ENCODE peak calls at places on chromosomes 7 and 10, in four cellular contexts. U, L, A and F are unnamed samples.
A peak's percentile ranks its signal among the peaks of the same experiment; 100 is the strongest.

GRCh38 chr10:61262486-61263261 is 190.5 kb downstream of the TMEM26 start:
- ATAC-seq in U (no peak), L (no peak), A (no peak), F (no peak)

GRCh38 chr7:102434039-102434481 is 685 bp downstream of the ORAI2 start:
- ATAC-seq in A (peak; percentile 3), U (peak; percentile 22), L (no peak), F (no peak)

GRCh38 chr10:89360153-89360552 is 17.7 kb upstream of the IFIT1B start:
- ATAC-seq in A (no peak), L (no peak), U (no peak), F (no peak)

GRCh38 chr10:83764681-83765080 is 374.6 kb upstream of the GHITM start:
- ATAC-seq in U (no peak), L (no peak), A (no peak), F (no peak)

GRCh38 chr10:44911951-44912350 is 814 bp downstream of the TMEM72 start:
- ATAC-seq in U (no peak), A (no peak), L (no peak), F (no peak)

GRCh38 chr10:3339531-3339950 is 167.0 kb upstream of the PITRM1 start:
- ATAC-seq in L (no peak), A (no peak), U (no peak), F (no peak)

GRCh38 chr10:36629476-36629875 is 495.9 kb upstream of the ANKRD30A start:
- ATAC-seq in A (no peak), L (no peak), U (no peak), F (no peak)

GRCh38 chr10:35328404-35329037 is 7.8 kb upstream of the CCNY start:
- ATAC-seq in A (no peak), U (peak; percentile 78), L (no peak), F (no peak)

GRCh38 chr7:30770936-30771858 is at the start of gene MINDY4:
- ATAC-seq in A (peak; percentile 97), U (peak; percentile 87), L (peak; percentile 85), F (peak; percentile 96)

GRCh38 chr7:151152935-151153513 is 14.5 kb downstream of the GBX1 start:
- ATAC-seq in L (no peak), U (no peak), A (no peak), F (no peak)

GRCh38 chr10:14826430-14826829 is 11.4 kb downstream of the CDNF start:
- ATAC-seq in A (no peak), L (no peak), U (no peak), F (no peak)

GRCh38 chr10:11846542-11846941 is 23.4 kb downstream of the PROSER2 start:
- ATAC-seq in A (no peak), L (no peak), U (no peak), F (no peak)

GRCh38 chr10:58857251-58857650 is 319.2 kb upstream of the PHYHIPL start:
- ATAC-seq in A (no peak), L (no peak), U (no peak), F (no peak)

GRCh38 chr7:121624922-121625321 is 228.8 kb upstream of the FAM3C start:
- ATAC-seq in L (no peak), A (peak; percentile 55), U (no peak), F (no peak)

GRCh38 chr7:18004372-18004771 is 23.3 kb downstream of the PRPS1L1 start:
- ATAC-seq in U (no peak), A (no peak), L (no peak), F (no peak)

GRCh38 chr10:44935201-44935960 is 24.2 kb upstream of the RASSF4 start:
- ATAC-seq in U (no peak), A (peak; percentile 74), L (peak; percentile 43), F (peak; percentile 46)

GRCh38 chr7:32869716-32870115 is 21.8 kb downstream of the KBTBD2 start:
- ATAC-seq in U (peak; percentile 50), A (no peak), L (no peak), F (no peak)

GRCh38 chr10:90813592-90814365 is 44.1 kb downstream of the HTR7 start:
- ATAC-seq in U (no peak), A (no peak), L (no peak), F (no peak)

GRCh38 chr7:44162179-44162578 is 21.0 kb upstream of the MYL7 start:
- ATAC-seq in U (no peak), A (peak; percentile 72), L (no peak), F (no peak)

GRCh38 chr10:116056445-116057293 is 216.3 kb downstream of the GFRA1 start:
- ATAC-seq in L (peak; percentile 85), U (no peak), A (peak; percentile 30), F (peak; percentile 90)

GRCh38 chr10:95597788-95598187 is 36.6 kb upstream of the SORBS1 start:
- ATAC-seq in A (no peak), U (no peak), L (no peak), F (no peak)

GRCh38 chr7:4650471-4651047 is 31.5 kb upstream of the FOXK1 start:
- ATAC-seq in U (no peak), A (peak; percentile 77), L (no peak), F (peak; percentile 61)

GRCh38 chr10:4678023-4678950 is 147.7 kb upstream of the AKR1E2 start:
- ATAC-seq in L (peak; percentile 87), A (peak; percentile 61), U (no peak), F (peak; percentile 87)

GRCh38 chr7:2283074-2283473 is 31.2 kb downstream of the SNX8 start:
- ATAC-seq in A (no peak), L (no peak), U (no peak), F (no peak)

GRCh38 chr10:6280291-6280690 is 77.6 kb downstream of the PFKFB3 start:
- ATAC-seq in L (no peak), U (no peak), A (no peak), F (no peak)

GRCh38 chr7:47474937-47475879 is 106.7 kb downstream of the TNS3 start:
- ATAC-seq in L (peak; percentile 86), A (peak; percentile 88), U (peak; percentile 74), F (peak; percentile 90)

GRCh38 chr10:18463673-18464211 is 187.6 kb downstream of the NSUN6 start:
- ATAC-seq in A (peak; percentile 79), U (no peak), L (no peak), F (no peak)

GRCh38 chr10:5529702-5530411 is 5.1 kb downstream of the CALML3 start:
- ATAC-seq in A (no peak), L (no peak), U (no peak), F (peak; percentile 70)

GRCh38 chr7:51587600-51587999 is 271.0 kb upstream of the COBL start:
- ATAC-seq in A (no peak), U (no peak), L (no peak), F (no peak)

GRCh38 chr7:15889501-15889900 is 203.0 kb upstream of the MEOX2 start:
- ATAC-seq in A (peak; percentile 27), L (no peak), U (no peak), F (peak; percentile 53)

GRCh38 chr7:84091318-84091717 is 103.3 kb downstream of the SEMA3A start:
- ATAC-seq in A (no peak), L (no peak), U (no peak), F (no peak)

GRCh38 chr7:130881091-130881798 is 147.2 kb upstream of the KLF14 start:
- ATAC-seq in L (no peak), A (no peak), U (no peak), F (no peak)

GRCh38 chr10:91709394-91709798 is 76.5 kb upstream of the PPP1R3C start:
- ATAC-seq in L (no peak), A (no peak), U (no peak), F (no peak)

GRCh38 chr10:113802997-113803396 is 50.9 kb downstream of the DCLRE1A start:
- ATAC-seq in U (no peak), A (no peak), L (no peak), F (no peak)

GRCh38 chr10:22308390-22308789 is 7.8 kb upstream of the COMMD3 start:
- ATAC-seq in U (peak; percentile 97), L (no peak), A (no peak), F (no peak)